ENCODE peak calls at places on chromosome 2, in nine cellular contexts. B is cardiac muscle cell, C is Peyer's patch, J is neural crest cell, N is prostate gland, T is hypothalamus, S is Panc1, M is LoVo, R is ACHN. Y is an unnamed sample.

GRCh38 chr2:6917071-6917760 is at the start of gene RNF144A:
- DNase-seq in B (peak), C (peak), J (peak), N (peak), T (peak), S (no peak), M (peak), R (peak), Y (peak)

GRCh38 chr2:883260-884026 is 67.2 kb upstream of the SNTG2 start:
- DNase-seq in B (no peak), C (no peak), J (no peak), N (no peak), T (no peak), S (no peak), M (no peak), R (no peak), Y (no peak)

GRCh38 chr2:239567786-239568185 is 167.0 kb upstream of the HDAC4 start:
- DNase-seq in B (no peak), C (no peak), J (no peak), N (no peak), T (no peak), S (no peak), M (no peak), R (no peak), Y (no peak)

GRCh38 chr2:230903251-230904150 is 21.5 kb downstream of the GPR55 start:
- DNase-seq in B (no peak), C (peak), J (no peak), N (no peak), T (no peak), S (no peak), M (no peak), R (no peak), Y (no peak)

GRCh38 chr2:36352024-36352398 is 3.6 kb upstream of the CRIM1 start:
- DNase-seq in B (peak), C (no peak), J (no peak), N (peak), T (no peak), S (no peak), M (peak), R (peak), Y (no peak)

GRCh38 chr2:162056796-162057399 is 17.1 kb downstream of the DPP4 start:
- DNase-seq in B (no peak), C (no peak), J (no peak), N (no peak), T (no peak), S (no peak), M (no peak), R (no peak), Y (no peak)

GRCh38 chr2:217837001-217837491 is 165.7 kb downstream of the TNS1 start:
- DNase-seq in B (peak), C (peak), J (peak), N (peak), T (peak), S (no peak), M (no peak), R (no peak), Y (peak)

GRCh38 chr2:64987963-64988419 is 1.2 kb upstream of the SLC1A4 start:
- DNase-seq in B (peak), C (no peak), J (no peak), N (no peak), T (no peak), S (no peak), M (no peak), R (no peak), Y (no peak)

GRCh38 chr2:81858998-81859397 is 1554.4 kb upstream of the LRRTM1 start:
- DNase-seq in B (no peak), C (no peak), J (no peak), N (no peak), T (no peak), S (no peak), M (no peak), R (no peak), Y (no peak)

GRCh38 chr2:219405451-219405850 is 12.7 kb upstream of the DES start:
- DNase-seq in B (no peak), C (no peak), J (no peak), N (no peak), T (no peak), S (no peak), M (no peak), R (no peak), Y (peak)

GRCh38 chr2:201796478-201796865 is 9.9 kb upstream of the CDK15 start:
- DNase-seq in B (no peak), C (no peak), J (no peak), N (no peak), T (no peak), S (peak), M (no peak), R (no peak), Y (no peak)

GRCh38 chr2:157596992-157597681 is 31.5 kb downstream of the ACVR1C start:
- DNase-seq in B (peak), C (peak), J (peak), N (no peak), T (peak), S (no peak), M (no peak), R (no peak), Y (peak)

GRCh38 chr2:1450935-1451334 is 37.7 kb downstream of the TPO start:
- DNase-seq in B (no peak), C (no peak), J (no peak), N (no peak), T (no peak), S (no peak), M (no peak), R (no peak), Y (no peak)

GRCh38 chr2:190627881-190628412 is 20.9 kb upstream of the NAB1 start:
- DNase-seq in B (peak), C (no peak), J (no peak), N (no peak), T (peak), S (no peak), M (no peak), R (peak), Y (peak)

GRCh38 chr2:7620255-7620654 is 703.0 kb downstream of the RNF144A start:
- DNase-seq in B (no peak), C (no peak), J (no peak), N (no peak), T (no peak), S (no peak), M (no peak), R (no peak), Y (no peak)

GRCh38 chr2:223930002-223930976 is 14.8 kb downstream of the WDFY1 start:
- DNase-seq in B (no peak), C (peak), J (no peak), N (no peak), T (peak), S (no peak), M (no peak), R (no peak), Y (peak)

GRCh38 chr2:209425082-209426071 is 1.5 kb downstream of the MAP2 start:
- DNase-seq in B (peak), C (no peak), J (peak), N (no peak), T (no peak), S (peak), M (peak), R (peak), Y (no peak)

GRCh38 chr2:128414946-128415767 is 96.5 kb upstream of the HS6ST1 start:
- DNase-seq in B (no peak), C (peak), J (no peak), N (no peak), T (no peak), S (no peak), M (no peak), R (no peak), Y (no peak)

GRCh38 chr2:56807861-56808260 is 624.1 kb downstream of the CCDC85A start:
- DNase-seq in B (no peak), C (no peak), J (no peak), N (no peak), T (no peak), S (no peak), M (no peak), R (no peak), Y (no peak)

GRCh38 chr2:109648041-109648527 is 33.9 kb downstream of the SOWAHC start:
- DNase-seq in B (peak), C (peak), J (no peak), N (no peak), T (no peak), S (no peak), M (no peak), R (peak), Y (no peak)

GRCh38 chr2:206245178-206245778 is 29.2 kb upstream of the ZDBF2 start:
- DNase-seq in B (no peak), C (no peak), J (no peak), N (no peak), T (no peak), S (no peak), M (no peak), R (no peak), Y (no peak)

GRCh38 chr2:41116106-41116797 is 664.4 kb upstream of the SLC8A1 start:
- DNase-seq in B (no peak), C (no peak), J (no peak), N (no peak), T (no peak), S (no peak), M (no peak), R (no peak), Y (no peak)

GRCh38 chr2:230582851-230583283 is 129.8 kb upstream of the CAB39 start:
- DNase-seq in B (no peak), C (no peak), J (no peak), N (no peak), T (no peak), S (no peak), M (no peak), R (no peak), Y (no peak)

GRCh38 chr2:172811027-172811426 is 75.4 kb downstream of the RAPGEF4 start:
- DNase-seq in B (no peak), C (no peak), J (no peak), N (no peak), T (no peak), S (no peak), M (no peak), R (no peak), Y (no peak)